ENCODE peak calls at places on chromosome 6, in five cellular contexts. K is PC-3, W is mammary epithelial cell, D is neural progenitor cell, T is endothelial cell of umbilical vein. P is an unnamed sample.
A peak's percentile ranks its signal among the peaks of the same experiment; 100 is the strongest.

GRCh38 chr6:391559-392440 is at the start of gene IRF4:
- DNase-seq in K (no peak), W (no peak), D (peak; percentile 73), T (no peak), P (no peak)

GRCh38 chr6:130837067-130837466 is 9.9 kb downstream of the SMLR1 start:
- DNase-seq in K (no peak), W (no peak), D (no peak), T (no peak), P (no peak)

GRCh38 chr6:167125950-167126349 is 3.1 kb downstream of the CCR6 start:
- DNase-seq in K (no peak), W (no peak), D (no peak), T (no peak), P (no peak)

GRCh38 chr6:100246206-100246605 is 218.5 kb downstream of the SIM1 start:
- DNase-seq in K (no peak), W (no peak), D (no peak), T (no peak), P (peak; percentile 64)

GRCh38 chr6:41712651-41713103 is 22.7 kb downstream of the TFEB start:
- DNase-seq in K (peak; percentile 37), W (no peak), D (no peak), T (no peak), P (peak; percentile 47)

GRCh38 chr6:69953491-69953890 is 87.1 kb downstream of the COL19A1 start:
- DNase-seq in K (no peak), W (no peak), D (no peak), T (no peak), P (no peak)

GRCh38 chr6:170085475-170086401 is 205.1 kb downstream of the DLL1 start:
- DNase-seq in K (no peak), W (no peak), D (no peak), T (no peak), P (no peak)

GRCh38 chr6:82862543-82862942 is 203.1 kb downstream of the UBE3D start:
- DNase-seq in K (peak; percentile 67), W (no peak), D (no peak), T (peak; percentile 61), P (peak; percentile 90)

GRCh38 chr6:111764238-111765182 is 108.7 kb downstream of the FYN start:
- DNase-seq in K (no peak), W (no peak), D (peak; percentile 56), T (no peak), P (no peak)

GRCh38 chr6:27757307-27757706 is 154.9 kb downstream of the OR2B2 start:
- DNase-seq in K (no peak), W (no peak), D (peak; percentile 68), T (no peak), P (no peak)

GRCh38 chr6:74713941-74714340 is 491.9 kb downstream of the COL12A1 start:
- DNase-seq in K (no peak), W (no peak), D (no peak), T (no peak), P (peak; percentile 60)

GRCh38 chr6:27505209-27506027 is 32.5 kb upstream of the ZNF184 start:
- DNase-seq in K (peak; percentile 87), W (peak; percentile 91), D (peak; percentile 70), T (peak; percentile 37), P (peak; percentile 32)

GRCh38 chr6:128822271-128822670 is 60.7 kb upstream of the LAMA2 start:
- DNase-seq in K (no peak), W (no peak), D (no peak), T (no peak), P (peak; percentile 61)

GRCh38 chr6:99349620-99350141 is at the start of gene FAXC:
- DNase-seq in K (peak; percentile 58), W (peak; percentile 69), D (peak; percentile 78), T (peak; percentile 25), P (peak; percentile 11)

GRCh38 chr6:5389086-5389745 is 127.9 kb downstream of the FARS2 start:
- DNase-seq in K (no peak), W (no peak), D (no peak), T (no peak), P (no peak)

GRCh38 chr6:12339022-12339421 is 48.9 kb downstream of the EDN1 start:
- DNase-seq in K (no peak), W (no peak), D (no peak), T (no peak), P (no peak)

GRCh38 chr6:99236010-99236409 is 113.5 kb downstream of the FAXC start:
- DNase-seq in K (no peak), W (no peak), D (no peak), T (no peak), P (no peak)

GRCh38 chr6:139240161-139241010 is 51.4 kb downstream of the TXLNB start:
- DNase-seq in K (peak; percentile 46), W (no peak), D (no peak), T (peak; percentile 67), P (peak; percentile 90)

GRCh38 chr6:164130151-164130550 is 715.6 kb downstream of the QKI start:
- DNase-seq in K (no peak), W (no peak), D (no peak), T (no peak), P (no peak)

GRCh38 chr6:11931296-11932035 is 80.6 kb upstream of the HIVEP1 start:
- DNase-seq in K (no peak), W (no peak), D (no peak), T (no peak), P (no peak)

GRCh38 chr6:152993431-152993830 is 9.1 kb downstream of the MTRF1L start:
- DNase-seq in K (no peak), W (no peak), D (no peak), T (no peak), P (no peak)

GRCh38 chr6:32920610-32921188 is 20.1 kb downstream of the HLA-DMB start:
- DNase-seq in K (no peak), W (no peak), D (no peak), T (no peak), P (no peak)

GRCh38 chr6:47206626-47207025 is 103.1 kb downstream of the TNFRSF21 start:
- DNase-seq in K (no peak), W (no peak), D (no peak), T (no peak), P (peak; percentile 66)

GRCh38 chr6:89895273-89895874 is 1.1 kb downstream of the GJA10 start:
- DNase-seq in K (peak; percentile 55), W (peak; percentile 58), D (peak; percentile 85), T (peak; percentile 68), P (peak; percentile 62)

GRCh38 chr6:76790881-76791280 is 672.4 kb downstream of the HTR1B start:
- DNase-seq in K (no peak), W (no peak), D (no peak), T (no peak), P (no peak)

GRCh38 chr6:133705731-133706130 is 183.2 kb upstream of the TCF21 start:
- DNase-seq in K (peak; percentile 65), W (peak; percentile 48), D (no peak), T (no peak), P (peak; percentile 79)

GRCh38 chr6:133707456-133707855 is 181.5 kb upstream of the TCF21 start:
- DNase-seq in K (no peak), W (peak; percentile 74), D (peak; percentile 11), T (peak; percentile 43), P (peak; percentile 98)

GRCh38 chr6:133701633-133702331 is 187.1 kb upstream of the TCF21 start:
- DNase-seq in K (peak; percentile 38), W (no peak), D (no peak), T (no peak), P (peak; percentile 39)

GRCh38 chr6:133704371-133704770 is 184.5 kb upstream of the TCF21 start:
- DNase-seq in K (no peak), W (no peak), D (no peak), T (no peak), P (peak; percentile 30)

GRCh38 chr6:133705071-133705470 is 183.8 kb upstream of the TCF21 start:
- DNase-seq in K (peak; percentile 27), W (peak; percentile 18), D (no peak), T (no peak), P (peak; percentile 96)
- H3K4me2 ChIP-seq in K (no peak overlapping the region), W (no peak overlapping the region), D (no peak overlapping the region), T (no peak overlapping the region), P (peak overlapping the region; percentile 0)

DNA sequence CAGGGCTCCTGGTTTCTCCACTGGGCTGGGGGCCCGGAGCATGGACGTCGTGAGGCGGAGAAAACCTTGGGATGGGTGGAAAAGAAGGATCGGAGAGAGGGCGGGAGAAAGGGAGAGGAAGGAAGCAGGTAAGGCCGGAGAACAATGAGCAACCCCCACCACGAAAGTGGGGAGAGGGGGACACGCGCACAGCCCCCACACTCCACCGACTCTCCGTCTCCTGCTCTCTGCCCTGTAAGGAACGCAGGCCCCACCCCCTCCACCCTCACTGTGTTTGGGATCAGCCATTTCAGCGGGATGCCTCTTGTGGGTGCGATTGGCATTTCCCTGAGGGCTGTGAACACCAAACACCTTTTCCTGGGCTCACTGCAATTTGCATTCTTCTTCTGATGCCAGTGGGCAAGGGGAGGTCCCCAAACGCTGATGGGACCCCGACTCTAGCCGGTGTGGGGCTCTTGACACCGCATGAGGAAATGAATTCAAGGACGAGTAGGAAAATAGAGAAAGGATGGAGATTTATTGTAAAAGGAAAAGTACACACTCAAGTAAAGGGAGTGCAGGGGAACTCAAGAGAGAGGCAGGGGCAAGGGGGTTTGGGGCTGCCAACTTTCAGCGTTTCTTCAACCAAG is 13.0 kb upstream of the RAET1L start:
- DNase-seq in K (no peak), W (peak; percentile 21), D (peak; percentile 29), T (no peak), P (no peak)
- TF ChIP-seq EZH2 in K (no peak), W (no peak), D (peak; percentile 75), T (peak; percentile 58), P (peak; percentile 85)

GRCh38 chr6:7126759-7127158 is 19.0 kb downstream of the RREB1 start:
- DNase-seq in K (no peak), W (no peak), D (no peak), T (no peak), P (no peak)

GRCh38 chr6:7132398-7132797 is 24.6 kb downstream of the RREB1 start:
- DNase-seq in K (no peak), W (no peak), D (no peak), T (no peak), P (no peak)

GRCh38 chr6:7131390-7131789 is 23.6 kb downstream of the RREB1 start:
- DNase-seq in K (no peak), W (no peak), D (no peak), T (no peak), P (no peak)

GRCh38 chr6:7129784-7130569 is 22.2 kb downstream of the RREB1 start:
- DNase-seq in K (peak; percentile 64), W (no peak), D (no peak), T (no peak), P (peak; percentile 67)

GRCh38 chr6:7129360-7129759 is 21.6 kb downstream of the RREB1 start:
- DNase-seq in K (peak; percentile 50), W (no peak), D (no peak), T (no peak), P (no peak)
- H3K4me2 ChIP-seq in K (peak overlapping the region; percentile 27), W (no peak overlapping the region), D (no peak overlapping the region), T (no peak overlapping the region), P (no peak overlapping the region)

DNA sequence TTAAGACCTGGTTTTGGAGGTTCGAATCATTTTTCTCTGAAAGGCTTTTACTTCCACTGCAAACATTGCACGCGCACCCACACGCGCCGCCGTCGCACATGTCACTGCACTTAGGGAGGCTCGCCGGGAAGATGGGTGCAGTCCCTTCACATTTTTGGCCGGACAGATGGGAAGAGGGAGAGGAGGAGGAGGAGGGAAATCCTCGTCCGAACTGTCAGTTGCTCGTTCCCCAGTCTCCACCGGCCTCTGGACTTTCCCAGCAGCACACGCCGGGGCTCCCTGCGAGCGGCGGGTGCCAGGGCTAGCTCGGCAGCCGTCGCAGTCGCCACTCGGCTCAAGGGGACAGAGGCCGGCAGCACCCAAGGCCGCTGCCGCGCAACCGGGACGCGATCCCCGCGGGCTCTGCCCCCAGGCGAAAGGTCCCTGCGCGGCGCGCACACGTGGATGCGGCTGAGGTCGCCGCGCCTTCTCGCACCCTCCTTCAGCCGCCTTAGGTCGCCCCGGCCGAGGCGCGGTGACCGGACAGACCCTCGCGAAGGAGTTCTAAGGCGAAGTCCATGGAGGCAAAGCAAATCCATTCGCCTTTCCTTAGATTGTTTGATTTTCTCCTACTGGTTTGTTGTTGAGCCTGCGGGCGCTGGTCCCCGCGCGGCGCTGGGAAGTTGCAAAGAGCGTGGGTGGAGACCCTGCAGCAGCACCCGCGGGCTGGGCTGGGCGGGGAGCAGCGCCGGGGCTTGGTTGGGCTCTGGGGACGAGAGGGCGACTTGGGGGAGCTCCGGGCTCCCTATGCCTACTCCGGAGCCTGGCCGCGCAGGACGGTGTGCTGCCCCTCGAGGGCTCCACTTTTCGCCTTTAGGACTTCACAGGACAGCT is 1.2 kb downstream of the MYB start:
- DNase-seq in K (peak; percentile 12), W (peak; percentile 23), D (peak; percentile 55), T (peak; percentile 9), P (peak; percentile 25)
- TF ChIP-seq EZH2 in K (no peak), W (peak; percentile 48), D (peak; percentile 57), T (peak; percentile 75), P (no peak)